ENCODE peak calls at places on chromosomes 7 and 10, in five cellular contexts. One of them, this sample, is unnamed.

GRCh38 chr7:98251251-98251843 is 685 bp downstream of the TECPR1 start:
- DNase-seq in endothelial cell: no peak
- DNase-seq in right lobe of liver: peak
- DNase-seq in hepatocyte: no peak
- DNase-seq in CD4-positive, alpha-beta T cell: peak
- DNase-seq in this sample: no peak

GRCh38 chr7:134768243-134768642 is 11.2 kb upstream of the CALD1 start:
- DNase-seq in endothelial cell: no peak
- DNase-seq in right lobe of liver: no peak
- DNase-seq in hepatocyte: no peak
- DNase-seq in CD4-positive, alpha-beta T cell: no peak
- DNase-seq in this sample: no peak

GRCh38 chr10:27439101-27439500 is 65.0 kb upstream of the RAB18 start:
- DNase-seq in endothelial cell: no peak
- DNase-seq in right lobe of liver: no peak
- DNase-seq in hepatocyte: no peak
- DNase-seq in CD4-positive, alpha-beta T cell: no peak
- DNase-seq in this sample: no peak

GRCh38 chr7:95628831-95629439 is 32.6 kb upstream of the PDK4 start:
- DNase-seq in endothelial cell: no peak
- DNase-seq in right lobe of liver: no peak
- DNase-seq in hepatocyte: peak
- DNase-seq in CD4-positive, alpha-beta T cell: no peak
- DNase-seq in this sample: no peak

GRCh38 chr7:24978837-24979469 is 1.0 kb downstream of the OSBPL3 start:
- DNase-seq in endothelial cell: peak
- DNase-seq in right lobe of liver: peak
- DNase-seq in hepatocyte: peak
- DNase-seq in CD4-positive, alpha-beta T cell: no peak
- DNase-seq in this sample: peak

GRCh38 chr7:55112056-55112455 is 93.2 kb downstream of the EGFR start:
- DNase-seq in endothelial cell: no peak
- DNase-seq in right lobe of liver: no peak
- DNase-seq in hepatocyte: no peak
- DNase-seq in CD4-positive, alpha-beta T cell: no peak
- DNase-seq in this sample: no peak

GRCh38 chr10:132948351-132948750 is 6.0 kb upstream of the CFAP46 start:
- DNase-seq in endothelial cell: no peak
- DNase-seq in right lobe of liver: no peak
- DNase-seq in hepatocyte: no peak
- DNase-seq in CD4-positive, alpha-beta T cell: no peak
- DNase-seq in this sample: no peak

GRCh38 chr7:36728143-36728542 is 3.8 kb upstream of the AOAH start:
- DNase-seq in endothelial cell: no peak
- DNase-seq in right lobe of liver: no peak
- DNase-seq in hepatocyte: no peak
- DNase-seq in CD4-positive, alpha-beta T cell: no peak
- DNase-seq in this sample: no peak

GRCh38 chr10:70679498-70679897 is 7.2 kb downstream of the ADAMTS14 start:
- DNase-seq in endothelial cell: no peak
- DNase-seq in right lobe of liver: no peak
- DNase-seq in hepatocyte: peak
- DNase-seq in CD4-positive, alpha-beta T cell: no peak
- DNase-seq in this sample: no peak

GRCh38 chr7:130386876-130387275 is 6.6 kb downstream of the CPA1 start:
- DNase-seq in endothelial cell: no peak
- DNase-seq in right lobe of liver: peak
- DNase-seq in hepatocyte: no peak
- DNase-seq in CD4-positive, alpha-beta T cell: no peak
- DNase-seq in this sample: no peak

GRCh38 chr7:108890862-108891261 is 321.2 kb downstream of the DNAJB9 start:
- DNase-seq in endothelial cell: no peak
- DNase-seq in right lobe of liver: no peak
- DNase-seq in hepatocyte: no peak
- DNase-seq in CD4-positive, alpha-beta T cell: no peak
- DNase-seq in this sample: no peak

GRCh38 chr7:35849158-35849831 is 48.4 kb downstream of the SEPTIN7 start:
- DNase-seq in endothelial cell: no peak
- DNase-seq in right lobe of liver: no peak
- DNase-seq in hepatocyte: no peak
- DNase-seq in CD4-positive, alpha-beta T cell: no peak
- DNase-seq in this sample: peak

GRCh38 chr10:46104071-46104585 is 58.1 kb upstream of the MSMB start:
- DNase-seq in endothelial cell: no peak
- DNase-seq in right lobe of liver: no peak
- DNase-seq in hepatocyte: no peak
- DNase-seq in CD4-positive, alpha-beta T cell: no peak
- DNase-seq in this sample: no peak

DNA sequence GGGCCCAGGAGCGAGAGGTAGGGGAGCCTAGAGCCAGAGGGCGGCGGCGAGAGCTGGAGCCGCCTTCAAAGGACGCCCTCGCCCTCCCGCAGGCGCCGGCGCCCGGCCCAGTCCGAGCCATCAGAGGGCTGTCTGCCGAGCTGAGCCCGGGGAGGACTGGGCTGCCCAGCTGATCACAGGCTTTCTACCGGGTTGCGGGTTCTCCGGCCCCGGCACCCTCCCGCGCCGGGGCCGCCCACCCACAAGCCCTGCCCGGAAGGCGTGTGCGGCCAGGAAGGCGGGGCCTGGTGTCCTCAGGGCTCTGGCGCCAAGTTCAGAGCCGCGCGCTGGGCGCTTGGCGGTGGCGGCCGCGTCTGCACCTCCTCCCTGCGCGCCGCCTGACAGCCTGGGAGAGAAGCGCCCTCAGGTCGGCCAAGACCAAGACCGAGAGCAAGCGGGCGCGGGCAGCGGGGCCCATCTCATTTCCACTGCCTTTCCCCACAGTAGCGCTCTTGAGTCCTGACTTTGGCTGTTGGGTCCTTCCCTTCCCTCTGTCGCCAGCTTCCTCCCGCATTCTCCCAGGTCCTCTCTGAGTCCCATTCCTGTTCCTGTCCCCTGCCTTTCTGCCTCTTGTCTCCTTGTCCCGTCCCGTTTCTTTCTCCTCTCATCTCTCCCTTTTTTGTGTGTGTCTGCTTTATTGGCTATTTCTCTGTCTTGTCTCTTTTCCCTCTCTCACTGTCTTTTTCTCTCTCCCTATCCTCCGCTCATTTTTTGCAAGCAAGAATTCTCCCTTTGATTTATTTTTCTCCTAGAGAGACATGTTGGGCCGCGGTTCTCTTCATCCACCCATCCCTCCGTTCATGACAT is 60.6 kb upstream of the MSMB start:
- DNase-seq in endothelial cell: peak
- DNase-seq in right lobe of liver: peak
- DNase-seq in hepatocyte: peak
- DNase-seq in CD4-positive, alpha-beta T cell: peak
- DNase-seq in this sample: peak
- TF ChIP-seq CTCF in endothelial cell: no peak
- TF ChIP-seq CTCF in right lobe of liver: peak
- TF ChIP-seq CTCF in hepatocyte: no peak
- TF ChIP-seq CTCF in CD4-positive, alpha-beta T cell: no peak
- TF ChIP-seq CTCF in this sample: no peak

DNA sequence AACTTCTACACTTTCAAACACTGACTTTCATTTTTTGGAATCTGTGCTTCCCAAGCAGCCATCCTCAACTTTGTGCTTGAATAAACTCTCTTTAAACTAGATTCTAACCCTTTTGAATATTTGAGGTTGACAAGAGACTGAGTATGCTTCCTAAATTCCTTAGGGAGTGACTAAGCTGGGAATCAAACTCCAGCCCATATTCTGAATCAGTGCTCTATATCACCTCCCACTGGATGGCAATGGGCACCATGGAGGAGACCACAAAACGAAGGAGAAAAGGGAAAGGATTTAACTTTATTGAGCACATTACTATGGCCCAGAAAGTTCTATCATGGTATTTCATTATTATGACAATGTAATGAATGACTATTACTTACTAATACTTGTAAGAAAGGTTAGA is 17.2 kb upstream of the SLC26A4 start:
- DNase-seq in endothelial cell: no peak
- DNase-seq in right lobe of liver: no peak
- DNase-seq in hepatocyte: no peak
- DNase-seq in CD4-positive, alpha-beta T cell: no peak
- DNase-seq in this sample: no peak
- TF ChIP-seq CTCF in endothelial cell: no peak
- TF ChIP-seq CTCF in right lobe of liver: no peak
- TF ChIP-seq CTCF in hepatocyte: no peak
- TF ChIP-seq CTCF in CD4-positive, alpha-beta T cell: no peak
- TF ChIP-seq CTCF in this sample: no peak

GRCh38 chr10:96491303-96491702 is 22.4 kb downstream of the TLL2 start:
- DNase-seq in endothelial cell: no peak
- DNase-seq in right lobe of liver: no peak
- DNase-seq in hepatocyte: no peak
- DNase-seq in CD4-positive, alpha-beta T cell: no peak
- DNase-seq in this sample: no peak
- TF ChIP-seq CTCF in endothelial cell: no peak
- TF ChIP-seq CTCF in right lobe of liver: peak
- TF ChIP-seq CTCF in hepatocyte: peak
- TF ChIP-seq CTCF in CD4-positive, alpha-beta T cell: no peak
- TF ChIP-seq CTCF in this sample: no peak

GRCh38 chr10:124388476-124388822 is 30.3 kb downstream of the OAT start:
- DNase-seq in endothelial cell: no peak
- DNase-seq in right lobe of liver: no peak
- DNase-seq in hepatocyte: no peak
- DNase-seq in CD4-positive, alpha-beta T cell: no peak
- DNase-seq in this sample: no peak

GRCh38 chr10:124387078-124387874 is 31.4 kb downstream of the OAT start:
- DNase-seq in endothelial cell: no peak
- DNase-seq in right lobe of liver: peak
- DNase-seq in hepatocyte: no peak
- DNase-seq in CD4-positive, alpha-beta T cell: no peak
- DNase-seq in this sample: no peak

GRCh38 chr10:124388823-124389612 is 29.7 kb downstream of the OAT start:
- DNase-seq in endothelial cell: peak
- DNase-seq in right lobe of liver: peak
- DNase-seq in hepatocyte: peak
- DNase-seq in CD4-positive, alpha-beta T cell: peak
- DNase-seq in this sample: peak

GRCh38 chr10:124390788-124391187 is 27.9 kb downstream of the OAT start:
- DNase-seq in endothelial cell: no peak
- DNase-seq in right lobe of liver: no peak
- DNase-seq in hepatocyte: no peak
- DNase-seq in CD4-positive, alpha-beta T cell: no peak
- DNase-seq in this sample: no peak

DNA sequence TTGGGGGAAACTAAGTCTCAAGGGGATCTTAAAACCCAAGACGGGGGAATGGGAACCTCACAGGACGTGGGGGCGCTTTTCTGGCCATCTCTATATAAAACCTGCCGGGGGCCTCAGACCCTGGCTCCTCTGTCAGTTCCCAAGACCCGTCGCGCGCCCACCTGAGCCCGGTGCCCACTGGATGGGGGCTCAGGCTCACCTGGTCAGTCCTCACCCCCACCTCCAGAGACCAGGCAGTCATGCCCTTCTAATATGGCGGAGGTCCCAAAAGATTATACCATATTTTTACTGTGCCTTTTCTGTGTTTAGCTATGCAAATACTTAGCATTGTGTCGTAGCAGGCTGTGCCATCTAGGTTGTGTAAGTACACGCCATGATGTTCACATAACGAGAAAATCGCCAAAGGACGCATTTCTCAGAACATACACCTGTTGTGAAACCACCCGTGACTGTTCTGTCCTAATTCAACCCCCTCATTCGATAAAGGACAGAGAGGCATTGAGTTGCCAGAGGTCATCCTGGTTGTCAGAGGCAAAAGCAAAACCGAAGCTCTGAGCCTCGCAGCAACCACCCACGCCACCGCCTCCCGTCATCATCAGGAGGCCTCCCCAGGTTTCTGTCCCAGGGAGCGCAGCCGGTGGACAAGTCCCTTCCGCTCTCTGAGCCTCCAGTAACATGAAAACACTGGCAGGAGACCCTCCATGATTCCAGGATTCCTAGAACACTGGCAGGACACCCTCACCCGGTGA is 28.9 kb downstream of the OAT start:
- DNase-seq in endothelial cell: no peak
- DNase-seq in right lobe of liver: peak
- DNase-seq in hepatocyte: no peak
- DNase-seq in CD4-positive, alpha-beta T cell: no peak
- DNase-seq in this sample: no peak
- TF ChIP-seq CTCF in endothelial cell: no peak
- TF ChIP-seq CTCF in right lobe of liver: no peak
- TF ChIP-seq CTCF in hepatocyte: no peak
- TF ChIP-seq CTCF in CD4-positive, alpha-beta T cell: peak
- TF ChIP-seq CTCF in this sample: no peak

GRCh38 chr10:107814865-107815487 is 650.5 kb upstream of the SORCS1 start:
- DNase-seq in endothelial cell: peak
- DNase-seq in right lobe of liver: peak
- DNase-seq in hepatocyte: peak
- DNase-seq in CD4-positive, alpha-beta T cell: no peak
- DNase-seq in this sample: peak

GRCh38 chr10:107813396-107813795 is 648.9 kb upstream of the SORCS1 start:
- DNase-seq in endothelial cell: no peak
- DNase-seq in right lobe of liver: no peak
- DNase-seq in hepatocyte: no peak
- DNase-seq in CD4-positive, alpha-beta T cell: no peak
- DNase-seq in this sample: no peak

GRCh38 chr10:107806006-107806405 is 641.5 kb upstream of the SORCS1 start:
- DNase-seq in endothelial cell: no peak
- DNase-seq in right lobe of liver: no peak
- DNase-seq in hepatocyte: no peak
- DNase-seq in CD4-positive, alpha-beta T cell: no peak
- DNase-seq in this sample: no peak

DNA sequence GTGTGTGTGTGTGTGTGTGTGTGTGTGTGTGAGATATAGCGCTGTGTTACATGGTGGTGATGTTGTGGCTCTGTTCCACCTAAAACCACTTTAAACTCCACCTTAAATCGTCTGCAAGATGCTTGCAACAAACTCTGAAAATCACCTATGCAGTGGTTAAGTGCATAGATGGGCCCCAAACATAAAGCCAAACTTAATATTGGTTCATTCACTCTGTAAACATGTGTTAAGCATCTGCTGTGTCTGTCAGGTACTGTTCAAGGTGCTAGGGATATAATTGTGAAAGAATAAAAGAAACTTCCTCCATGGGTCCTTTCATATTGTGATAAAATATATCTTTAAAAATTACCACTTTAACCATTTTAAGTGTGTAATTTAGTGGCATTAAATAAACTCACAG is 645.4 kb upstream of the SORCS1 start:
- DNase-seq in endothelial cell: no peak
- DNase-seq in right lobe of liver: no peak
- DNase-seq in hepatocyte: no peak
- DNase-seq in CD4-positive, alpha-beta T cell: no peak
- DNase-seq in this sample: no peak
- TF ChIP-seq CTCF in endothelial cell: no peak
- TF ChIP-seq CTCF in right lobe of liver: no peak
- TF ChIP-seq CTCF in hepatocyte: no peak
- TF ChIP-seq CTCF in CD4-positive, alpha-beta T cell: no peak
- TF ChIP-seq CTCF in this sample: no peak

DNA sequence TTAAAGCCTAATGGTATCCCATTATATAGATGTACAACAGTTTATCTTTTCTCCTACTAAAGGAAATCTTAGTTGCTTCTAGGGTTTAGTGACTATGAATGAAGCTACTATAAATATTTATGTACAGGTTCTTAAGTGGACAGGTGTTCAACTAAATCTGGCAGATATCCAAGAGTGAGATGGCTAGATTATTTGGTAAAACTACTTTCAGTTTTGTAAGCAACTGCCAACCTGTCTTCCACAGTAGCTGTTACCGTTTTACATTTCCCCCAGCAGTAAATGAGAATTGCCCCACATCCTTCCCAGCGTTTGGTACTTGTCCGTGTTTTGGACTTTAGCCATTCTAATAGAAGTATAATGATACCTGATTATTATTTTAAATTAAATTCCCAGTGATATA is 144.9 kb upstream of the MAGI2 start:
- DNase-seq in endothelial cell: no peak
- DNase-seq in right lobe of liver: no peak
- DNase-seq in hepatocyte: no peak
- DNase-seq in CD4-positive, alpha-beta T cell: no peak
- DNase-seq in this sample: no peak
- TF ChIP-seq CTCF in endothelial cell: no peak
- TF ChIP-seq CTCF in right lobe of liver: no peak
- TF ChIP-seq CTCF in hepatocyte: no peak
- TF ChIP-seq CTCF in CD4-positive, alpha-beta T cell: no peak
- TF ChIP-seq CTCF in this sample: no peak